ENCODE peak calls at places on chromosomes 12 and 14, in seven cellular contexts. Z is AG09309, S is colonic mucosa, G is AG10803, M is fibroblast of mammary gland, F is hepatocyte, A is suprapubic skin. H is an unnamed sample.

GRCh38 chr12:25386823-25387134 is 136.1 kb upstream of the KRAS start:
- DNase-seq in F (no peak), S (peak), A (no peak), G (no peak), M (no peak), Z (no peak), H (no peak)

GRCh38 chr14:74599201-74599809 is 12.7 kb downstream of the LTBP2 start:
- DNase-seq in M (peak), Z (no peak), S (no peak), G (peak), F (peak), A (no peak), H (no peak)

GRCh38 chr12:4505381-4505986 is 33.2 kb upstream of the RAD51AP1 start:
- DNase-seq in F (no peak), M (peak), Z (no peak), A (no peak), S (no peak), G (peak), H (no peak)

GRCh38 chr12:52646613-52647012 is 5.4 kb downstream of the KRT2 start:
- DNase-seq in G (no peak), S (peak), M (no peak), F (no peak), Z (no peak), A (no peak), H (no peak)

GRCh38 chr14:32567543-32568384 is 238.7 kb downstream of the AKAP6 start:
- DNase-seq in G (peak), F (no peak), M (peak), Z (no peak), S (no peak), A (no peak), H (no peak)

GRCh38 chr12:10505620-10506019 is at the start of gene EIF2S3B:
- DNase-seq in A (no peak), G (no peak), S (no peak), Z (no peak), F (no peak), M (no peak), H (no peak)

GRCh38 chr14:85415015-85415712 is 114.8 kb upstream of the FLRT2 start:
- DNase-seq in S (peak), M (peak), A (no peak), Z (peak), G (peak), F (peak), H (peak)

GRCh38 chr14:71005076-71005475 is 97.8 kb downstream of the PCNX1 start:
- DNase-seq in M (no peak), S (no peak), A (no peak), G (no peak), Z (no peak), F (no peak), H (no peak)

GRCh38 chr14:81533212-81533535 is 479 bp downstream of the SEL1L start:
- DNase-seq in Z (no peak), F (peak), S (no peak), A (no peak), M (no peak), G (no peak), H (no peak)

GRCh38 chr12:97142737-97143450 is 235.8 kb downstream of the NEDD1 start:
- DNase-seq in F (no peak), S (no peak), A (no peak), Z (no peak), G (no peak), M (no peak), H (no peak)

GRCh38 chr14:69610020-69610858 is 1.2 kb upstream of the SUSD6 start:
- DNase-seq in G (peak), M (no peak), A (no peak), F (no peak), Z (no peak), S (peak), H (no peak)

GRCh38 chr12:120199595-120200306 is 1.2 kb downstream of the RPLP0 start:
- DNase-seq in S (no peak), G (peak), A (no peak), Z (peak), M (peak), F (no peak), H (no peak)

GRCh38 chr14:91728616-91729183 is 3.2 kb downstream of the CATSPERB start:
- DNase-seq in S (no peak), F (no peak), A (no peak), G (peak), Z (peak), M (peak), H (no peak)

GRCh38 chr12:126248871-126249403 is 1183.7 kb downstream of the AACS start:
- DNase-seq in F (no peak), G (no peak), M (no peak), S (no peak), A (no peak), Z (no peak), H (no peak)

GRCh38 chr14:90781344-90781761 is 34.9 kb downstream of the TTC7B start:
- DNase-seq in S (no peak), M (peak), Z (peak), G (peak), A (peak), F (no peak), H (no peak)

GRCh38 chr14:69363055-69363454 is 35.0 kb downstream of the ERH start:
- DNase-seq in M (peak), S (no peak), F (peak), A (no peak), Z (no peak), G (peak), H (no peak)

GRCh38 chr12:105705765-105706164 is 375.3 kb downstream of the C12orf75 start:
- DNase-seq in A (no peak), Z (no peak), F (peak), S (peak), M (peak), G (peak), H (peak)

GRCh38 chr12:96069511-96070231 is 34.3 kb upstream of the LTA4H start:
- DNase-seq in F (no peak), S (no peak), A (no peak), M (no peak), G (no peak), Z (no peak), H (no peak)

GRCh38 chr12:96068111-96068510 is 32.7 kb upstream of the LTA4H start:
- DNase-seq in M (no peak), Z (no peak), F (no peak), S (no peak), G (no peak), A (no peak), H (no peak)

GRCh38 chr12:96064966-96065365 is 29.6 kb upstream of the LTA4H start:
- DNase-seq in A (no peak), S (no peak), G (no peak), F (no peak), M (no peak), Z (no peak), H (no peak)

GRCh38 chr12:96070670-96071279 is 35.4 kb upstream of the LTA4H start:
- DNase-seq in F (no peak), G (peak), M (peak), S (no peak), Z (no peak), A (no peak), H (no peak)

DNA sequence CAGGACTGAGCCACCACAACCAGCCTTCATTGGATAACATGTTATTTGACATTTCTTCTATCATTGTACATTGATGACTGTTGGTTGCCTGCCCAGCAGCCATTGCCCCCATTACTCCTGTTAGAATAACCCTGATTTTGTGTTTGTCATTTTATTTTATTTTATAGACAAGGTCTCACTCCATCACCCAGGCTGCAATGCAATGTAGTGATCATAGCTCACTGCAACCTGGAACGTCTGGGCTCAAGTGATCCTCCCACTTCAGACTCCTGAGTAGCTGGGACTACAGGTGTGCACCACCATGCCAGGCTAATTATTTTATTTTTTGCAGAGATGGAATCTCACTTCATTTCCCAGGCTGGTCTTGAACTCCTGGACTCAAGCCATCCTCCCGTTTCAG is 33.2 kb upstream of the LTA4H start:
- DNase-seq in Z (no peak), F (no peak), G (no peak), A (no peak), M (no peak), S (no peak), H (no peak)
- H3K4me3 ChIP-seq in Z (no peak), F (no peak), G (no peak), A (no peak), M (no peak), S (no peak), H (no peak)

DNA sequence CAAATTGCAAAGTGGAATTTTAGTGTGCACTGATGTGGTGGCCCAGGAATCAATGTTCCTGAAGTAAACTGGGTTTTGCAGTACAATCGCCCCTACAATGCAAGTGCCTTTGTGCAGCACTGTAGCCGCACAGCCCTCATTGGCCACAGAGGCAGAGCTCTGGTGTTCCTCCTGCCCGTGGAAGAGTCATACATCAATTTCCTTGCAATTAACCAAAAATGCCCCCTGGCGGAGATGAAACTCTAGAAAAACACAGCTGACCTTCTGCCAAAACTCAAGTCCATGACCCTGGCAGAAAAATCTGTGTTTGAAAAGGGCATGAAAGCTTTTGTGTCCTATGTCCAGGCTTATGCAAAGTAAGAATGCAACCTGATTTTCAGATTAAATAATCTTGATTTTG is 117.9 kb upstream of the PRB2 start:
- DNase-seq in Z (no peak), S (no peak), G (no peak), M (peak), F (no peak), A (no peak), H (no peak)
- TF ChIP-seq CTCF in Z (peak), S (no peak), G (no peak), M (no peak), F (no peak), A (no peak), H (no peak)

GRCh38 chr14:60165547-60165876 is 314 bp upstream of the DHRS7 start:
- DNase-seq in G (no peak), Z (no peak), F (no peak), A (no peak), M (no peak), S (no peak), H (no peak)
- H3K4me3 ChIP-seq in G (peak), Z (peak), F (no peak), A (peak), M (peak), S (peak), H (peak)

DNA sequence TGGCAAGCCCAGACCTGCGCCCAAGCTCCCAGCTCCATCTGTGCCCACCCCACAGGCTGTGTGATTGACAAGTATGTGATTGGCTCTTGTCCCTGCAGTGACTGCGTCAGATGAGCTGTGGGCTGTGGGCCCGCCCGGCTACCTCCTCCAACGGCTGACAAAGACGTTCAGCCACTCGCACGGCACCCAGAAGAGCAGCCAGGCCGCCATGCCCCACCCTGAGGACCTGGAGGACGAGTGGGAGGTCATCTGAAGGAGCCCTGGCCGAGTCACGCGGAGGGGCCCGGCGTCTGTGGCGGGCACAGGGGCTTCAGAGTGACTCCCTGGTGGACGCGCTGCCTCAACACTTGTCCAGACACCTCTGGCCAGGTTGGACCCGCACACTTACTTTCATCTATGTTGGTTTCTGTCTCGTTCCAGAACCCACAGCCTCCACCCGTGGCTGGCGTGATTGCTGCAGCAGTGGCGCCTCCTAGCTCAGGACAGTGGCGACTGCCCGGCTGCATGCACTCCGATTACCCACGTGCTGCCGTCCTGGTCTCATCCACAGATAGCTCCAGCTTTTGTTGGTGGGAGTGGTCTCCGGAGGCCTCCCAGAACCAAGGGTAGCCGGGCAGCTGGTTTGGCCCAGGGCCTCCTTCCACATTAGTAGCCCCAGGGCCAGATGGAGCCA is 11.4 kb downstream of the ANKRD9 start:
- DNase-seq in Z (no peak), M (peak), F (peak), G (no peak), A (no peak), S (no peak), H (no peak)
- TF ChIP-seq CTCF in Z (peak), M (no peak), F (peak), G (no peak), A (no peak), S (peak), H (peak)

GRCh38 chr12:108995370-108995992 is 25.4 kb downstream of the SVOP start:
- DNase-seq in S (no peak), M (no peak), A (no peak), G (no peak), Z (no peak), F (no peak), H (no peak)

DNA sequence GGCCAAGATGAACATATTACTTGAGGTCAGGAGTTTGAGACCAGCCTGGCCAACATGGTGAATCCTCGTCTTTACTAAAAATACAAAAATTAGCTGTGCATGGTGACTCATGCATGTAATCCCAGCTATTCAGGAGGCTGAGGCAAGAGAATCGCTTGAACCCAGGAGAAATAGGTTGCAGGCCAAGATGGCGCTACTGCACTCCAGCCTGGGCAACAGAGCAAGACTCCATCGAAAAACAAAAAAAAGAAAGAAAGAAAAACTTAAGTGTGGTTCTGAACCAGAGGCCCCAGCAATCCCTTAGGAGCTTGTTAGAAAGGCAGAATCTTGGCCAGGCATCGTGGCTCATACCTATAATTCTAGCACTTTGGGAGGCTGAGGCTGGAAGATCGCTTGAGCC is 24.5 kb downstream of the SVOP start:
- DNase-seq in M (no peak), F (no peak), G (no peak), A (no peak), Z (no peak), S (no peak), H (no peak)
- H3K4me3 ChIP-seq in M (no peak), F (no peak), G (no peak), A (no peak), Z (no peak), S (no peak), H (no peak)

DNA sequence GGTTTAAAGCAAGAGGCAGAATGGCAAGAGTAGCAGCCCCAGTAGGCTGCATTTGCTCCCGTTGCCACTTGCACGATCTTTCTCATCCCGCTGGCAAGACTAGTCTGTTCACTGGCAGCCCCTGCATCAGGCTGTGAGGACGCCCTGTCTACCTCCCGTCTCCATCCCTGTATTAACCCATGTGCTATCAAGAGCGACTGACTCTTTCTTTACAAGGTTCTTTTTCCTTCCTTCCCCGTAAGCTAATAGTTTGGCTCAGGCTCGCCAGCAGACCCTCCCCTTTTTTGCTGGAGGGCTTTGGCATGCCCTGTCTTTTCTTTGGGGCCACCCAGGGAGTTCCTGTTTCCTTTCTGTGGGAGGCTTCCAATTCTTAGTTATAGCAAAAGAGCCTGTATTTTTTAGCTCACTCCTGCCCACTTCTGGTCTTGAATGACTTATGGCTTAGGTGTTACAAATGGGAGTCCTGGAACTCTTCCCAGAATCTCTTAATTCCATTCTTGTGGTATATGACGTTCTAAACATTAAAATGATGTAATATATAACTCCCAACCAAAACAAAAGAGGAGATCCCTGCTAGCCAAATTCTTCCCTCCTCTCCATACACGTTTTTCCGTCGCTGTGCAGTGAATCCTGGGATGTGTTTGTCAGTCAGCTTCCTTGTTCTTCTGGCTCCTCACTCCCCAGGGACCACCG is 149.0 kb downstream of the PRKCH start:
- DNase-seq in S (peak), A (no peak), Z (peak), G (peak), M (peak), F (peak), H (peak)
- TF ChIP-seq CTCF in S (no peak), A (no peak), Z (peak), G (peak), M (peak), F (peak), H (peak)

GRCh38 chr12:53954694-53955035 is at the start of gene HOXC12:
- DNase-seq in S (no peak), Z (no peak), M (no peak), F (no peak), G (no peak), A (no peak), H (no peak)
- H3K4me3 ChIP-seq in S (no peak), Z (no peak), M (no peak), F (no peak), G (no peak), A (peak), H (no peak)

DNA sequence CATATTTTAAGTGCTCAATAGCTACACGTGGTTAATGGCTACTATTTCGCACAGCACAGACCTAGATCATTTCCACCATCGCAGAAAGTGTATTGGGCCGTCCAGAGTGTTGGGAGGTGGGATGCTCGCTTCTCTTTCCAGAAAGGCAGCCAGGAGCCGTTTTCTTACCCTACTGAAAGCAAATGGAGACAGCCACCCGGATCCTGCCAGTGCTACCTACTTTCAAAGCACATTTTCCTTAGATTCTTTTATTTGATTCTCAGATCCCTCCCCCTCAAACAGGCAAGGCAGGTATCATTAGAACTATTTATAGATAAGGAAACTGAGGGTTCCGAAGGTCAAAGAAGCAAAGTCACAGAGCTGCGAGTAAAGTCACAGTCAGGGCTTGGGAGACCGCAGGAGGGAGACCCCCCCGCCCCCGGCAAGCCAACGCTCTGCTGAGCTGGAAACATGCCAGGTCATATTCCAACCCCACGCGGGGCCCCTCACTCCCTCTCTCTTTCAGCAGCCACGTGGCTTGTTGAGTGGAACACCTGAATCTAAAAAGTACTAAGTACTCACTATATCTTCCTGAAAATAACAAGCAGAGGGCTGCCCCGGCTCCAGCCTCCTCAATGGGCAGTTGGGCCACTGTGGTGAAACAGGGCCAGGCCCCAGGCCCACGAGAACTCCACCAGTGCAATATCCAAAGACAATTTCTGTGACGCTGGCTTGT is 36.2 kb downstream of the PRIMA1 start:
- DNase-seq in F (no peak), Z (no peak), M (no peak), A (no peak), S (no peak), G (no peak), H (no peak)
- TF ChIP-seq CTCF in F (no peak), Z (no peak), M (no peak), A (no peak), S (no peak), G (no peak), H (no peak)

GRCh38 chr12:224330-224729 is 10.4 kb upstream of the SLC6A12 start:
- DNase-seq in M (no peak), A (no peak), G (no peak), Z (no peak), S (no peak), F (no peak), H (no peak)

GRCh38 chr12:227286-227915 is 13.4 kb upstream of the SLC6A12 start:
- DNase-seq in G (no peak), A (peak), F (no peak), Z (no peak), M (no peak), S (no peak), H (no peak)

GRCh38 chr12:226401-226800 is 12.4 kb upstream of the SLC6A12 start:
- DNase-seq in G (no peak), M (no peak), A (peak), F (no peak), Z (no peak), S (no peak), H (no peak)

GRCh38 chr12:223751-224240 is 9.8 kb upstream of the SLC6A12 start:
- DNase-seq in M (no peak), F (no peak), G (no peak), S (no peak), Z (no peak), A (no peak), H (no peak)

GRCh38 chr12:225012-225411 is 11.1 kb upstream of the SLC6A12 start:
- DNase-seq in S (no peak), G (no peak), M (no peak), Z (no peak), F (no peak), A (peak), H (no peak)
- H3K4me3 ChIP-seq in S (no peak), G (no peak), M (no peak), Z (no peak), F (no peak), A (no peak), H (no peak)

H was measured in HFF-Myc.